ENCODE peak calls at places on chromosomes 6 and 20, in ten cellular contexts. U is GM12864, S is HFF-Myc, I is cardiac muscle cell, E is neural progenitor cell, P is lower lobe of right lung, D is choroid plexus epithelial cell, M is endothelial cell, F is right lobe of liver, C is left lung. Y is an unnamed sample.

GRCh38 chr20:37408202-37408929 is 62.4 kb downstream of the SRC start:
- DNase-seq in U (no peak), S (no peak), I (no peak), E (no peak), P (no peak), D (peak; percentile 34), M (no peak), F (no peak), C (peak; percentile 51), Y (peak; percentile 47)

GRCh38 chr20:62066339-62066982 is 780 bp upstream of the TAF4 start:
- DNase-seq in U (no peak), S (no peak), I (peak; percentile 83), E (peak; percentile 88), P (peak; percentile 73), D (peak; percentile 36), M (peak; percentile 67), F (peak; percentile 63), C (peak; percentile 89), Y (peak; percentile 89)

GRCh38 chr6:54020311-54020710 is 90.9 kb upstream of the MLIP start:
- DNase-seq in U (no peak), S (peak; percentile 20), I (no peak), E (no peak), P (no peak), D (peak; percentile 14), M (no peak), F (no peak), C (no peak), Y (no peak)

GRCh38 chr6:75526502-75527127 is 33.0 kb upstream of the FILIP1 start:
- DNase-seq in U (peak; percentile 26), S (peak; percentile 62), I (peak; percentile 77), E (peak; percentile 77), P (no peak), D (peak; percentile 91), M (peak; percentile 69), F (peak; percentile 53), C (no peak), Y (peak; percentile 79)

GRCh38 chr6:147063469-147064031 is 140.7 kb upstream of the STXBP5 start:
- DNase-seq in U (no peak), S (peak; percentile 27), I (no peak), E (no peak), P (no peak), D (peak; percentile 61), M (no peak), F (no peak), C (no peak), Y (no peak)

GRCh38 chr20:48702388-48703041 is 125.3 kb downstream of the PREX1 start:
- DNase-seq in U (no peak), S (no peak), I (no peak), E (no peak), P (no peak), D (no peak), M (no peak), F (no peak), C (no peak), Y (no peak)

GRCh38 chr6:14889698-14890593 is 355.9 kb upstream of the JARID2 start:
- DNase-seq in U (no peak), S (no peak), I (no peak), E (no peak), P (no peak), D (no peak), M (no peak), F (no peak), C (no peak), Y (no peak)

GRCh38 chr20:49447946-49448809 is 34.3 kb downstream of the KCNB1 start:
- DNase-seq in U (no peak), S (no peak), I (no peak), E (peak; percentile 68), P (no peak), D (peak; percentile 54), M (no peak), F (no peak), C (no peak), Y (peak; percentile 74)

GRCh38 chr6:33417127-33417902 is 592 bp downstream of the CUTA start:
- DNase-seq in U (no peak), S (no peak), I (peak; percentile 55), E (peak; percentile 72), P (no peak), D (peak; percentile 81), M (no peak), F (no peak), C (no peak), Y (no peak)

GRCh38 chr20:63509088-63509564 is 10.2 kb upstream of the EEF1A2 start:
- DNase-seq in U (no peak), S (no peak), I (no peak), E (no peak), P (no peak), D (no peak), M (no peak), F (no peak), C (no peak), Y (peak; percentile 6)

GRCh38 chr6:21240709-21241108 is 352.8 kb upstream of the SOX4 start:
- DNase-seq in U (no peak), S (no peak), I (no peak), E (no peak), P (no peak), D (peak; percentile 83), M (no peak), F (no peak), C (no peak), Y (no peak)

GRCh38 chr20:3659492-3660261 is 3.5 kb downstream of the GFRA4 start:
- DNase-seq in U (no peak), S (no peak), I (no peak), E (no peak), P (no peak), D (no peak), M (no peak), F (peak; percentile 36), C (no peak), Y (no peak)

GRCh38 chr6:96499781-96500180 is 21.8 kb upstream of the UFL1 start:
- DNase-seq in U (no peak), S (no peak), I (no peak), E (no peak), P (no peak), D (no peak), M (no peak), F (no peak), C (no peak), Y (no peak)

GRCh38 chr6:129186988-129187387 is 304.1 kb downstream of the LAMA2 start:
- DNase-seq in U (no peak), S (peak; percentile 74), I (no peak), E (no peak), P (no peak), D (peak; percentile 66), M (no peak), F (no peak), C (no peak), Y (no peak)

GRCh38 chr6:136410201-136411027 is 120.8 kb upstream of the BCLAF1 start:
- DNase-seq in U (peak; percentile 18), S (no peak), I (no peak), E (no peak), P (no peak), D (no peak), M (no peak), F (no peak), C (no peak), Y (no peak)

GRCh38 chr20:17495826-17496225 is 35.4 kb downstream of the BFSP1 start:
- DNase-seq in U (no peak), S (no peak), I (no peak), E (no peak), P (no peak), D (no peak), M (no peak), F (peak; percentile 25), C (no peak), Y (no peak)

GRCh38 chr6:153099636-153100035 is 31.4 kb downstream of the RGS17 start:
- DNase-seq in U (no peak), S (no peak), I (no peak), E (no peak), P (no peak), D (no peak), M (no peak), F (no peak), C (no peak), Y (no peak)

GRCh38 chr20:10034717-10035571 is at the start of gene ANKEF1:
- DNase-seq in U (peak; percentile 8), S (peak; percentile 17), I (peak; percentile 89), E (peak; percentile 88), P (peak; percentile 91), D (peak; percentile 58), M (peak; percentile 78), F (peak; percentile 92), C (peak; percentile 94), Y (peak; percentile 94)
- TF ChIP-seq CTCF in U (no peak), S (no peak), I (no peak), E (no peak), P (no peak), D (no peak), M (no peak), F (peak; percentile 11), C (no peak), Y (peak; percentile 32)

DNA sequence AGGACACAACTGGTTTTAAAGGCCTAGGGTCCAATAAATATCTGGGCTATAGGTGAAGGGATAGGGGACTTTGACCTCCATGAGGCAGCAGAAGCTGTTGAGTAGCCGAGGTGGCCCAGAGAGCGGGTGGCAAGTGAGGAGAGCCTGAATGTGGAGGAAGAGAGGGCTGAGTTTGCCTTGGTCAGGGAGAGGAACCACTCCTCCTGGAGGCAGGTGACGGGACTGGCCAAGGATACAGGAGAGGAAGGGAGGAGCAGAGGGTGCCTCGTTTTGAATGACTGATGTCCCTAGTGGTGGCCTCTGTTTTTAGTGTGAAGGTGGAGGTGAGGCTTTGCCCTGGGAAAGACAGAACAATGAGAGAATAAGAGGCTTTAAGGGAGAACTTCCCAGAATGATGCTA is 19.1 kb upstream of the AAR2 start:
- DNase-seq in U (no peak), S (no peak), I (no peak), E (peak; percentile 74), P (no peak), D (no peak), M (no peak), F (no peak), C (no peak), Y (peak; percentile 93)
- TF ChIP-seq CTCF in U (peak; percentile 10), S (no peak), I (no peak), E (peak; percentile 57), P (no peak), D (peak; percentile 20), M (peak; percentile 29), F (no peak), C (no peak), Y (peak; percentile 89)

DNA sequence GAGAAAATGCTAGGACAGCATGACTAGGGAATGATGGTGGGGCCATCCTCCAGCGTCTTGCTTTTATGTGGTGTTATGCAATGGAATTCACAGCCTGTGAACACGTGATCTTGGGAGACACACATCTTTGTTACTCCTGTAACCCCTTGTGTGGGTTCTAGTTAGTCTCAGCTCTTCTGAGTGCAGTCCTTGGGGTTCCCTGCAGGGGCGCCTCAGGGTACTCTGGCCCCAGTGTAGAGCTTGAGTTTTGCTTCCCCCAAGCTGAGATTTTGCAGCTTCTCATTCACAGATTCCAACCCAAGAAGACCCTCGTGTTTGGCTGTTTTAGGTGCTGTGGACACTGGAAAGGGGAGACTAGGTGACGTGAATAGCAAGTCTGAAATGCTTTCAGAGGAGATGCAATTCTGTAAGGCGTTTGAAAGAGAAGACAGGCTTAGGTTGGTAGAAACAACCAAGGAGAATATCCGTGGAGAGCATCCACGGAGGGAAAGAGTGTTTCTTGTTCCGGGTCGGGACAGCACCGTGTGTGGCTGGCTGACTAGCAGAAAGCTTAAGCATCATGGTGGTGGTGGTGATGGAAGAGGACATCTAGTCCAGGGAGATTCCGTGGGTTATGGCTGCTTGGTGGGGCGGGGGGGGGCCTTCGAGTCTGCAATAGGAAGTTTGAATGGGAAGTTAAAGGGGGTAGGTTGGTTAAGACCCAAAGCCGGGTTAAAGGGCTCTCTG is 30.1 kb downstream of the DUSP22 start:
- DNase-seq in U (no peak), S (no peak), I (no peak), E (no peak), P (no peak), D (no peak), M (no peak), F (no peak), C (no peak), Y (peak; percentile 64)
- TF ChIP-seq CTCF in U (peak; percentile 77), S (no peak), I (no peak), E (no peak), P (no peak), D (no peak), M (no peak), F (no peak), C (no peak), Y (peak; percentile 53)

GRCh38 chr6:126657556-126658129 is 317.7 kb downstream of the CENPW start:
- DNase-seq in U (peak; percentile 4), S (peak; percentile 10), I (peak; percentile 23), E (peak; percentile 33), P (no peak), D (peak; percentile 76), M (peak; percentile 18), F (no peak), C (no peak), Y (peak; percentile 49)
- TF ChIP-seq CTCF in U (peak; percentile 41), S (peak; percentile 36), I (peak; percentile 60), E (peak; percentile 61), P (peak; percentile 32), D (peak; percentile 78), M (peak; percentile 26), F (peak; percentile 69), C (no peak), Y (peak; percentile 74)

Y was measured in endodermal cell.